ENCODE peak calls at places on chromosome 5, in seven cellular contexts. S is aorta, F is NCI-H1092 treated with DMSO at 0.1 percent for 48 hours, V is HuH-7.5, O is heart left ventricle, I is testis, P is left cardiac atrium. A is an unnamed sample.

GRCh38 chr5:139650689-139651501 is 2.7 kb downstream of the CXXC5 start:
- DNase-seq in S (peak; percentile 72), F (no peak), V (peak; percentile 93), O (peak; percentile 78), I (peak; percentile 83), P (no peak), A (no peak)

GRCh38 chr5:179261301-179262125 is 83.7 kb downstream of the ADAMTS2 start:
- DNase-seq in S (peak; percentile 40), F (no peak), V (no peak), O (peak; percentile 11), I (peak; percentile 18), P (peak; percentile 20), A (peak; percentile 95)

GRCh38 chr5:72692273-72692672 is 124.2 kb upstream of the TNPO1 start:
- DNase-seq in S (no peak), F (peak; percentile 57), V (no peak), O (no peak), I (no peak), P (no peak), A (no peak)

GRCh38 chr5:112968411-112969106 is 8.0 kb upstream of the DCP2 start:
- DNase-seq in S (no peak), F (no peak), V (no peak), O (no peak), I (no peak), P (no peak), A (no peak)

GRCh38 chr5:166899343-166899742 is 1392.1 kb upstream of the WWC1 start:
- DNase-seq in S (no peak), F (no peak), V (no peak), O (no peak), I (no peak), P (no peak), A (no peak)

GRCh38 chr5:41882765-41883164 is 12.5 kb upstream of the OXCT1 start:
- DNase-seq in S (no peak), F (no peak), V (no peak), O (no peak), I (no peak), P (no peak), A (no peak)

GRCh38 chr5:96483878-96484277 is 50.8 kb upstream of the PCSK1 start:
- DNase-seq in S (no peak), F (no peak), V (no peak), O (no peak), I (no peak), P (no peak), A (peak; percentile 26)

GRCh38 chr5:181281077-181281983 is 20.4 kb upstream of the TRIM52 start:
- DNase-seq in S (no peak), F (no peak), V (peak; percentile 85), O (no peak), I (peak; percentile 73), P (no peak), A (peak; percentile 92)

GRCh38 chr5:137252513-137252912 is 246.6 kb downstream of the SPOCK1 start:
- DNase-seq in S (no peak), F (no peak), V (no peak), O (no peak), I (no peak), P (no peak), A (no peak)

GRCh38 chr5:2169862-2170820 is 287.4 kb upstream of the IRX4 start:
- DNase-seq in S (peak; percentile 21), F (peak; percentile 36), V (no peak), O (no peak), I (peak; percentile 30), P (no peak), A (no peak)

GRCh38 chr5:178113141-178113787 is at the start of gene N4BP3:
- DNase-seq in S (no peak), F (peak; percentile 8), V (peak; percentile 85), O (peak; percentile 65), I (peak; percentile 49), P (peak; percentile 51), A (peak; percentile 99)

GRCh38 chr5:149578896-149579295 is 2.4 kb upstream of the ARHGEF37 start:
- DNase-seq in S (no peak), F (no peak), V (no peak), O (no peak), I (no peak), P (no peak), A (no peak)

GRCh38 chr5:124124711-124125229 is 612.8 kb downstream of the CSNK1G3 start:
- DNase-seq in S (no peak), F (no peak), V (no peak), O (no peak), I (peak; percentile 17), P (no peak), A (no peak)

GRCh38 chr5:82176115-82176514 is 102.0 kb downstream of the RPS23 start:
- DNase-seq in S (no peak), F (no peak), V (no peak), O (no peak), I (no peak), P (no peak), A (no peak)

GRCh38 chr5:160230686-160231527 is 1.6 kb downstream of the FABP6 start:
- DNase-seq in S (peak; percentile 76), F (no peak), V (no peak), O (no peak), I (peak; percentile 43), P (peak; percentile 30), A (no peak)

GRCh38 chr5:150604894-150605440 is 35.5 kb upstream of the SYNPO start:
- DNase-seq in S (peak; percentile 26), F (no peak), V (no peak), O (no peak), I (no peak), P (peak; percentile 6), A (no peak)

GRCh38 chr5:58849995-58850667 is 267.3 kb downstream of the RAB3C start:
- DNase-seq in S (no peak), F (peak; percentile 40), V (peak; percentile 54), O (no peak), I (peak; percentile 21), P (no peak), A (peak; percentile 31)

GRCh38 chr5:124742983-124743533 is 3.4 kb downstream of the ZNF608 start:
- DNase-seq in S (no peak), F (no peak), V (no peak), O (peak; percentile 40), I (no peak), P (peak; percentile 44), A (no peak)

GRCh38 chr5:148956632-148957385 is 106.1 kb downstream of the SH3TC2 start:
- DNase-seq in S (no peak), F (no peak), V (no peak), O (no peak), I (no peak), P (no peak), A (peak; percentile 60)

GRCh38 chr5:140322751-140323731 is 20.1 kb upstream of the PFDN1 start:
- DNase-seq in S (peak; percentile 64), F (peak; percentile 62), V (no peak), O (peak; percentile 42), I (peak; percentile 81), P (peak; percentile 59), A (no peak)

GRCh38 chr5:113294341-113295110 is 140.3 kb downstream of the TSSK1B start:
- DNase-seq in S (peak; percentile 93), F (peak; percentile 57), V (peak; percentile 79), O (peak; percentile 94), I (peak; percentile 90), P (peak; percentile 90), A (peak; percentile 87)

GRCh38 chr5:100803391-100803790 is 99.7 kb downstream of the ST8SIA4 start:
- DNase-seq in S (no peak), F (peak; percentile 35), V (no peak), O (no peak), I (no peak), P (no peak), A (no peak)

GRCh38 chr5:80961376-80962281 is 1.5 kb downstream of the RASGRF2 start:
- DNase-seq in S (no peak), F (no peak), V (no peak), O (no peak), I (no peak), P (no peak), A (peak; percentile 44)

GRCh38 chr5:151451626-151452520 is 4.5 kb downstream of the SLC36A1 start:
- DNase-seq in S (no peak), F (no peak), V (no peak), O (no peak), I (peak; percentile 44), P (no peak), A (peak; percentile 33)

GRCh38 chr5:139964994-139965565 is 78.0 kb downstream of the NRG2 start:
- DNase-seq in S (no peak), F (no peak), V (no peak), O (peak; percentile 8), I (peak; percentile 32), P (no peak), A (peak; percentile 33)

GRCh38 chr5:133232011-133232410 is 180.2 kb downstream of the HSPA4 start:
- DNase-seq in S (no peak), F (no peak), V (no peak), O (no peak), I (no peak), P (no peak), A (peak; percentile 26)

GRCh38 chr5:103523319-103523718 is 39.3 kb downstream of the NUDT12 start:
- DNase-seq in S (no peak), F (no peak), V (no peak), O (no peak), I (no peak), P (no peak), A (no peak)

GRCh38 chr5:180330270-180330648 is 22.9 kb downstream of the GFPT2 start:
- DNase-seq in S (no peak), F (no peak), V (no peak), O (no peak), I (no peak), P (peak; percentile 8), A (no peak)

GRCh38 chr5:146400206-146400605 is 46.9 kb upstream of the TCERG1 start:
- DNase-seq in S (no peak), F (no peak), V (no peak), O (no peak), I (no peak), P (no peak), A (no peak)

GRCh38 chr5:58972301-58972700 is 389.4 kb downstream of the RAB3C start:
- DNase-seq in S (no peak), F (no peak), V (no peak), O (no peak), I (no peak), P (no peak), A (no peak)

GRCh38 chr5:34657550-34657921 is 1.4 kb downstream of the RAI14 start:
- DNase-seq in S (peak; percentile 51), F (no peak), V (peak; percentile 39), O (no peak), I (peak; percentile 33), P (peak; percentile 40), A (peak; percentile 38)

GRCh38 chr5:151937851-151938250 is 13.2 kb upstream of the GLRA1 start:
- DNase-seq in S (no peak), F (no peak), V (no peak), O (no peak), I (no peak), P (no peak), A (no peak)

A was measured in H7.